ENCODE peak calls at places on chromosomes 1 and 21, in nine cellular contexts. U is hippocampal formation; O is activated CD4-positive, alpha-beta T cell treated with anti-CD3 and anti-CD28 coated beads, Interleukin-2, amount 50 U/mL, for 48 hours; I is CD4-positive, alpha-beta T cell; C is uterus; M is cardiac septum; K is AG04450; F is DMS153; V is OCI-LY7. P is an unnamed sample.

GRCh38 chr1:166170075-166170474 is 3.3 kb upstream of the FAM78B start:
- DNase-seq in U (no peak), O (no peak), I (no peak), C (no peak), M (no peak), K (no peak), F (no peak), V (no peak), P (no peak)

GRCh38 chr1:11606775-11607174 is 47.5 kb downstream of the FBXO2 start:
- DNase-seq in U (no peak), O (no peak), I (no peak), C (no peak), M (no peak), K (no peak), F (no peak), V (no peak), P (no peak)

GRCh38 chr1:235834620-235835019 is 32.1 kb downstream of the LYST start:
- DNase-seq in U (no peak), O (no peak), I (no peak), C (no peak), M (no peak), K (no peak), F (no peak), V (no peak), P (no peak)

GRCh38 chr1:21706151-21706835 is 37.1 kb upstream of the RAP1GAP start:
- DNase-seq in U (peak), O (no peak), I (no peak), C (no peak), M (no peak), K (no peak), F (no peak), V (peak), P (no peak)

GRCh38 chr1:200410566-200410878 is 686 bp upstream of the ZNF281 start:
- DNase-seq in U (no peak), O (no peak), I (no peak), C (no peak), M (no peak), K (no peak), F (peak), V (peak), P (no peak)

GRCh38 chr1:25837253-25837875 is 17.6 kb downstream of the MTFR1L start:
- DNase-seq in U (no peak), O (no peak), I (no peak), C (no peak), M (no peak), K (no peak), F (peak), V (peak), P (no peak)

GRCh38 chr1:84377480-84378095 is 20.7 kb upstream of the DNASE2B start:
- DNase-seq in U (no peak), O (no peak), I (no peak), C (peak), M (no peak), K (peak), F (no peak), V (no peak), P (no peak)

GRCh38 chr1:112722601-112723510 is 7.7 kb upstream of the PPM1J start:
- DNase-seq in U (no peak), O (no peak), I (no peak), C (peak), M (no peak), K (no peak), F (no peak), V (no peak), P (no peak)

GRCh38 chr1:173628888-173629287 is 6.2 kb upstream of the TEX50 start:
- DNase-seq in U (no peak), O (no peak), I (no peak), C (no peak), M (no peak), K (no peak), F (no peak), V (no peak), P (no peak)

GRCh38 chr21:35511298-35512162 is 462.4 kb upstream of the RUNX1 start:
- DNase-seq in U (no peak), O (peak), I (no peak), C (no peak), M (no peak), K (no peak), F (no peak), V (no peak), P (no peak)

GRCh38 chr1:25253911-25254310 is 6.7 kb upstream of the RSRP1 start:
- DNase-seq in U (no peak), O (no peak), I (no peak), C (no peak), M (no peak), K (no peak), F (no peak), V (no peak), P (no peak)

GRCh38 chr1:153430561-153430960 is 14.2 kb downstream of the S100A7A start:
- DNase-seq in U (no peak), O (no peak), I (no peak), C (no peak), M (peak), K (no peak), F (no peak), V (no peak), P (no peak)

GRCh38 chr1:4605158-4605557 is 49.3 kb upstream of the AJAP1 start:
- DNase-seq in U (no peak), O (no peak), I (no peak), C (no peak), M (peak), K (no peak), F (no peak), V (no peak), P (no peak)

GRCh38 chr1:116580446-116581322 is 9.9 kb upstream of the CD58 start:
- DNase-seq in U (no peak), O (no peak), I (no peak), C (no peak), M (no peak), K (no peak), F (no peak), V (no peak), P (no peak)

GRCh38 chr1:196609114-196609737 is 986 bp upstream of the KCNT2 start:
- DNase-seq in U (no peak), O (no peak), I (no peak), C (peak), M (no peak), K (no peak), F (peak), V (no peak), P (no peak)

GRCh38 chr1:119784127-119784781 is 15.5 kb upstream of the HMGCS2 start:
- DNase-seq in U (no peak), O (no peak), I (no peak), C (peak), M (no peak), K (no peak), F (no peak), V (no peak), P (no peak)

GRCh38 chr1:40371707-40372258 is 1.7 kb upstream of the SMAP2 start:
- DNase-seq in U (no peak), O (no peak), I (no peak), C (no peak), M (no peak), K (no peak), F (no peak), V (no peak), P (no peak)

GRCh38 chr1:1788646-1789431 is 10.6 kb upstream of the NADK start:
- DNase-seq in U (no peak), O (peak), I (no peak), C (no peak), M (no peak), K (no peak), F (no peak), V (peak), P (no peak)

GRCh38 chr1:207067695-207068094 is 14.6 kb downstream of the PFKFB2 start:
- DNase-seq in U (no peak), O (no peak), I (no peak), C (no peak), M (no peak), K (no peak), F (no peak), V (no peak), P (no peak)

GRCh38 chr1:12383786-12384185 is 154.0 kb downstream of the VPS13D start:
- DNase-seq in U (no peak), O (no peak), I (no peak), C (no peak), M (no peak), K (no peak), F (no peak), V (no peak), P (no peak)

GRCh38 chr1:8207202-8207601 is 110.7 kb upstream of the SLC45A1 start:
- DNase-seq in U (no peak), O (no peak), I (no peak), C (no peak), M (no peak), K (no peak), F (no peak), V (no peak), P (no peak)

GRCh38 chr1:68112835-68113243 is 62.4 kb upstream of the DIRAS3 start:
- DNase-seq in U (peak), O (no peak), I (no peak), C (no peak), M (no peak), K (peak), F (no peak), V (no peak), P (no peak)

GRCh38 chr1:110677526-110677925 is 2.8 kb upstream of the KCNA3 start:
- DNase-seq in U (no peak), O (no peak), I (no peak), C (no peak), M (no peak), K (no peak), F (peak), V (no peak), P (no peak)

GRCh38 chr1:46102769-46103476 is 29.5 kb downstream of the PIK3R3 start:
- DNase-seq in U (no peak), O (peak), I (no peak), C (no peak), M (no peak), K (no peak), F (peak), V (no peak), P (no peak)

GRCh38 chr21:46153259-46154154 is 1.9 kb downstream of the FTCD start:
- DNase-seq in U (no peak), O (peak), I (no peak), C (peak), M (peak), K (no peak), F (peak), V (peak), P (peak)

GRCh38 chr1:90729484-90730246 is 12.6 kb upstream of the BARHL2 start:
- DNase-seq in U (no peak), O (peak), I (no peak), C (no peak), M (no peak), K (no peak), F (no peak), V (peak), P (no peak)

GRCh38 chr21:33901421-33902288 is 13.9 kb downstream of the ATP5PO start:
- DNase-seq in U (no peak), O (no peak), I (no peak), C (peak), M (no peak), K (no peak), F (no peak), V (peak), P (no peak)

GRCh38 chr21:45430521-45431501 is 25.8 kb downstream of the COL18A1 start:
- DNase-seq in U (no peak), O (no peak), I (no peak), C (no peak), M (no peak), K (peak), F (no peak), V (no peak), P (no peak)

GRCh38 chr1:202987255-202987654 is 19.9 kb upstream of the TMEM183A start:
- DNase-seq in U (no peak), O (no peak), I (no peak), C (no peak), M (no peak), K (no peak), F (no peak), V (no peak), P (no peak)

GRCh38 chr1:75855734-75856133 is 59.1 kb downstream of the MSH4 start:
- DNase-seq in U (no peak), O (no peak), I (no peak), C (no peak), M (no peak), K (no peak), F (no peak), V (no peak), P (no peak)

GRCh38 chr1:34845131-34845901 is 14.2 kb downstream of the SMIM12 start:
- DNase-seq in U (no peak), O (no peak), I (no peak), C (no peak), M (no peak), K (no peak), F (no peak), V (no peak), P (no peak)

GRCh38 chr1:153578490-153578889 is 12.8 kb upstream of the S100A2 start:
- DNase-seq in U (no peak), O (no peak), I (no peak), C (no peak), M (no peak), K (no peak), F (no peak), V (no peak), P (no peak)

GRCh38 chr1:23168079-23168461 is 586 bp downstream of the LUZP1 start:
- DNase-seq in U (no peak), O (peak), I (peak), C (peak), M (no peak), K (no peak), F (no peak), V (peak), P (no peak)